ENCODE peak calls at places on chromosomes 7 and 10, in seven cellular contexts. G, V, Z, W, F, C and Y are unnamed samples.

GRCh38 chr10:123772645-123773508 is 106.7 kb downstream of the GPR26 start:
- DNase-seq in W (no peak), V (no peak), F (no peak), Z (no peak), C (no peak), G (no peak), Y (no peak)

GRCh38 chr10:100307716-100308115 is 21.2 kb upstream of the BLOC1S2 start:
- DNase-seq in C (no peak), Z (peak; percentile 63), V (no peak), G (no peak), W (no peak), F (peak; percentile 12), Y (no peak)

GRCh38 chr10:4981722-4982471 is 18.7 kb downstream of the AKR1C1 start:
- DNase-seq in F (peak; percentile 21), G (no peak), V (peak; percentile 9), W (peak; percentile 29), C (no peak), Z (peak; percentile 74), Y (no peak)

GRCh38 chr10:23914641-23915040 is 294.3 kb upstream of the KIAA1217 start:
- DNase-seq in V (no peak), Z (no peak), C (no peak), W (no peak), F (no peak), G (no peak), Y (no peak)

GRCh38 chr10:70915806-70916205 is 27.4 kb upstream of the PCBD1 start:
- DNase-seq in Z (no peak), F (no peak), V (no peak), C (no peak), W (no peak), G (no peak), Y (no peak)

GRCh38 chr10:58662314-58662713 is 149.6 kb downstream of the BICC1 start:
- DNase-seq in W (peak; percentile 87), C (no peak), G (no peak), Z (peak; percentile 97), V (peak; percentile 74), F (peak; percentile 97), Y (no peak)

GRCh38 chr7:38310601-38311057 is 37.2 kb upstream of the TARP start:
- DNase-seq in Z (peak; percentile 38), F (peak; percentile 29), V (no peak), W (no peak), C (no peak), G (no peak), Y (no peak)

GRCh38 chr10:13046861-13047528 is 45.5 kb upstream of the CCDC3 start:
- DNase-seq in G (no peak), V (no peak), F (no peak), C (no peak), Z (no peak), W (no peak), Y (no peak)

GRCh38 chr10:53256623-53257022 is 484.0 kb upstream of the MBL2 start:
- DNase-seq in V (peak; percentile 46), W (peak; percentile 29), C (no peak), G (no peak), Z (peak; percentile 1), F (no peak), Y (no peak)

GRCh38 chr7:70738080-70738479 is 393.9 kb upstream of the GALNT17 start:
- DNase-seq in V (peak; percentile 68), W (peak; percentile 23), F (peak; percentile 23), C (no peak), Z (peak; percentile 29), G (no peak), Y (no peak)

GRCh38 chr7:26319631-26320030 is 28.0 kb downstream of the SNX10 start:
- DNase-seq in Z (no peak), G (no peak), F (no peak), W (no peak), C (no peak), V (no peak), Y (no peak)

GRCh38 chr10:103599907-103600306 is 106.4 kb downstream of the NEURL1 start:
- DNase-seq in V (no peak), C (no peak), G (no peak), F (no peak), Z (no peak), W (no peak), Y (no peak)

GRCh38 chr7:24826662-24827020 is 69.4 kb upstream of the GSDME start:
- DNase-seq in V (no peak), F (no peak), G (no peak), Z (peak; percentile 31), C (no peak), W (no peak), Y (peak; percentile 3)

GRCh38 chr10:79342295-79342761 is 4.9 kb upstream of the PPIF start:
- DNase-seq in G (no peak), F (no peak), V (no peak), C (no peak), Z (no peak), W (no peak), Y (no peak)